ENCODE peak calls at places on chromosomes 12 and 14, in nine cellular contexts. K is AG09309; D is ELF-1; X is Calu3; J is caudate nucleus; U is left kidney; M is non-pigmented ciliary epithelial cell; F is activated CD8-positive, alpha-beta memory T cell treated with anti-CD3 and anti-CD28 coated beads for 1 hour; R is HT1080. H is an unnamed sample.

GRCh38 chr12:114403044-114403689 is 2.8 kb downstream of the TBX5 start:
- DNase-seq in F (no peak), U (peak), D (peak), M (no peak), K (no peak), J (no peak), X (no peak), R (no peak), H (no peak)

GRCh38 chr14:59262717-59263469 is 74.4 kb downstream of the DAAM1 start:
- DNase-seq in K (no peak), D (no peak), U (no peak), R (no peak), F (no peak), J (no peak), M (no peak), X (no peak), H (no peak)

GRCh38 chr12:90801776-90802175 is 153.2 kb downstream of the CCER1 start:
- DNase-seq in X (no peak), U (no peak), D (no peak), M (peak), J (no peak), R (peak), F (no peak), K (peak), H (no peak)

GRCh38 chr12:54383041-54383609 is 1.4 kb downstream of the ZNF385A start:
- DNase-seq in M (peak), D (no peak), K (peak), U (no peak), F (no peak), J (no peak), R (peak), X (no peak), H (no peak)

GRCh38 chr14:89542768-89543419 is 125.9 kb upstream of the FOXN3 start:
- DNase-seq in F (no peak), D (no peak), J (no peak), M (no peak), U (peak), R (no peak), X (no peak), K (no peak), H (no peak)

GRCh38 chr14:101352567-101352966 is 208.7 kb upstream of the DIO3 start:
- DNase-seq in D (no peak), F (no peak), J (no peak), X (no peak), M (no peak), R (no peak), U (no peak), K (no peak), H (no peak)

GRCh38 chr14:21084988-21085853 is 13.2 kb downstream of the ZNF219 start:
- DNase-seq in F (no peak), D (no peak), X (no peak), R (no peak), M (peak), J (no peak), K (no peak), U (no peak), H (no peak)

GRCh38 chr12:1920971-1921370 is 2.5 kb upstream of the CACNA2D4 start:
- DNase-seq in J (no peak), M (no peak), U (no peak), F (no peak), D (no peak), R (no peak), X (no peak), K (no peak), H (no peak)

GRCh38 chr14:105087963-105088811 is 23.0 kb upstream of the GPR132 start:
- DNase-seq in J (no peak), U (peak), K (no peak), R (no peak), F (no peak), D (peak), X (peak), M (no peak), H (no peak)

GRCh38 chr14:62126885-62127478 is 364.8 kb downstream of the SNAPC1 start:
- DNase-seq in U (peak), F (no peak), K (peak), D (peak), R (peak), J (no peak), M (peak), X (peak), H (no peak)

GRCh38 chr14:94049625-94050023 is 23.5 kb downstream of the OTUB2 start:
- DNase-seq in M (no peak), D (no peak), U (no peak), J (no peak), K (no peak), R (no peak), X (no peak), F (no peak), H (no peak)

GRCh38 chr12:117580718-117581062 is 219.3 kb upstream of the NOS1 start:
- DNase-seq in M (no peak), U (peak), J (no peak), R (peak), K (no peak), D (peak), F (no peak), X (peak), H (no peak)

GRCh38 chr14:57634335-57634734 is 140.7 kb upstream of the CCDC198 start:
- DNase-seq in J (no peak), X (no peak), U (no peak), D (peak), R (no peak), K (no peak), M (no peak), F (no peak), H (no peak)

GRCh38 chr14:41607966-41608663 is 1.4 kb downstream of the LRFN5 start:
- DNase-seq in K (no peak), U (peak), M (no peak), F (no peak), R (no peak), D (peak), J (no peak), X (no peak), H (no peak)

GRCh38 chr12:6457220-6457945 is 5.5 kb downstream of the TAPBPL start:
- DNase-seq in X (no peak), R (no peak), K (no peak), U (no peak), J (no peak), D (no peak), F (no peak), M (no peak), H (no peak)

GRCh38 chr12:123942277-123942653 is 30.4 kb downstream of the CCDC92 start:
- DNase-seq in M (peak), D (no peak), R (peak), F (no peak), K (peak), J (no peak), X (no peak), U (no peak), H (no peak)

GRCh38 chr12:27652174-27652763 is 44.0 kb upstream of the REP15 start:
- DNase-seq in X (peak), K (peak), U (peak), R (peak), M (peak), D (peak), J (peak), F (no peak), H (no peak)

H was measured in cortex of kidney.